ENCODE peak calls at places on chromosomes 6 and 20, in nine cellular contexts. W, P, G, B, T, C, O, K and D are unnamed samples. For H3K27me3, the result is how much of the 10 kb centered on the place peaks cover.

GRCh38 chr6:110949679-110950285 is 8.7 kb upstream of the GTF3C6 start:
- DNase-seq in T (no peak), G (no peak), P (peak), O (no peak), C (peak), B (no peak), K (no peak), W (no peak), D (no peak)

GRCh38 chr20:49344975-49345374 is 67.1 kb upstream of the ZNFX1 start:
- DNase-seq in T (no peak), G (peak), B (peak), K (no peak), P (no peak), C (peak), W (no peak), O (no peak), D (peak)

GRCh38 chr20:62235001-62235776 is 3.1 kb upstream of the OSBPL2 start:
- DNase-seq in W (peak), T (no peak), K (no peak), G (no peak), P (no peak), B (peak), O (no peak), C (peak), D (no peak)

GRCh38 chr6:111027219-111027618 is 45.4 kb downstream of the RPF2 start:
- DNase-seq in O (no peak), P (no peak), C (no peak), W (no peak), K (no peak), G (no peak), B (no peak), T (no peak), D (no peak)

GRCh38 chr6:39876826-39877225 is 57.4 kb downstream of the MOCS1 start:
- DNase-seq in K (no peak), B (no peak), P (no peak), G (no peak), C (no peak), W (no peak), O (no peak), T (no peak), D (no peak)

GRCh38 chr20:18731940-18732339 is 81.6 kb upstream of the SCP2D1 start:
- DNase-seq in O (no peak), T (no peak), B (no peak), G (no peak), P (no peak), W (no peak), K (no peak), C (no peak), D (no peak)

GRCh38 chr6:132893772-132894490 is 79.6 kb downstream of the RPS12 start:
- DNase-seq in B (no peak), C (peak), G (no peak), T (no peak), O (no peak), K (no peak), P (no peak), W (no peak), D (no peak)

GRCh38 chr6:139153876-139154275 is 19.0 kb downstream of the HECA start:
- DNase-seq in B (no peak), C (no peak), O (no peak), G (no peak), P (no peak), T (no peak), K (no peak), W (no peak), D (no peak)

GRCh38 chr6:110180228-110181008 is at the start of gene CDC40:
- DNase-seq in P (no peak), K (peak), G (peak), B (peak), W (peak), C (peak), T (no peak), O (no peak), D (peak)

GRCh38 chr20:16066571-16066970 is 506.7 kb downstream of the KIF16B start:
- DNase-seq in W (no peak), K (no peak), G (no peak), O (no peak), B (no peak), T (no peak), C (no peak), P (no peak), D (no peak)

GRCh38 chr20:43982886-43983285 is 68.2 kb downstream of the TOX2 start:
- DNase-seq in K (no peak), W (no peak), O (no peak), G (peak), P (no peak), B (no peak), C (no peak), T (no peak), D (no peak)

GRCh38 chr6:37784585-37784967 is 35.0 kb upstream of the ZFAND3 start:
- DNase-seq in W (no peak), P (no peak), T (no peak), G (no peak), C (peak), B (no peak), O (no peak), K (no peak), D (no peak)

GRCh38 chr20:57332105-57333089 is 2.8 kb downstream of the SPO11 start:
- DNase-seq in C (no peak), W (no peak), B (no peak), G (no peak), K (no peak), P (no peak), O (no peak), T (no peak), D (no peak)

GRCh38 chr6:912871-913663 is 220.1 kb upstream of the EXOC2 start:
- DNase-seq in C (no peak), G (no peak), K (no peak), T (no peak), W (peak), B (peak), O (peak), P (peak), D (no peak)

GRCh38 chr6:110039996-110040383 is 61.9 kb downstream of the GPR6 start:
- DNase-seq in W (peak), C (no peak), T (peak), G (no peak), B (no peak), P (peak), K (no peak), O (no peak), D (no peak)

GRCh38 chr6:36441307-36441894 is 1.3 kb downstream of the PXT1 start:
- DNase-seq in C (peak), O (peak), T (peak), W (peak), G (peak), B (peak), K (peak), P (peak), D (peak)

GRCh38 chr20:19713851-19714716 is 44.0 kb upstream of the RIN2 start:
- DNase-seq in G (no peak), T (no peak), P (no peak), K (no peak), B (no peak), O (no peak), C (no peak), W (no peak), D (no peak)

GRCh38 chr6:53257001-53257400 is 91.7 kb downstream of the ELOVL5 start:
- DNase-seq in P (no peak), C (no peak), O (no peak), T (no peak), B (no peak), G (no peak), W (no peak), K (no peak), D (no peak)

GRCh38 chr20:21801193-21801592 is 95.7 kb downstream of the PAX1 start:
- DNase-seq in B (no peak), P (no peak), G (no peak), T (no peak), C (no peak), W (no peak), O (no peak), K (no peak), D (no peak)

GRCh38 chr6:81614292-81614691 is 138.2 kb downstream of the TENT5A start:
- DNase-seq in P (no peak), B (no peak), W (peak), G (no peak), C (no peak), K (no peak), T (no peak), O (no peak), D (no peak)

GRCh38 chr6:437042-437402 is 45.5 kb downstream of the IRF4 start:
- DNase-seq in T (no peak), P (no peak), G (no peak), C (peak), O (no peak), W (no peak), B (no peak), K (no peak), D (no peak)

GRCh38 chr6:88179692-88180091 is 13.5 kb upstream of the CNR1 start:
- DNase-seq in G (no peak), W (no peak), C (no peak), B (no peak), O (no peak), T (no peak), K (no peak), P (no peak), D (no peak)

GRCh38 chr6:34688956-34689355 is 7.6 kb downstream of the ILRUN start:
- DNase-seq in K (no peak), T (no peak), C (no peak), G (no peak), O (no peak), B (no peak), P (no peak), W (no peak), D (no peak)

GRCh38 chr6:33730611-33731010 is 16.1 kb downstream of the IP6K3 start:
- DNase-seq in W (no peak), P (no peak), C (no peak), B (no peak), K (no peak), G (no peak), O (no peak), T (no peak), D (no peak)

GRCh38 chr6:139262519-139263300 is 29.1 kb downstream of the TXLNB start:
- DNase-seq in K (no peak), C (no peak), T (no peak), B (no peak), O (no peak), G (no peak), W (no peak), P (no peak), D (no peak)

GRCh38 chr6:52909531-52909930 is at the start of gene GSTA3:
- DNase-seq in O (no peak), K (no peak), P (no peak), C (no peak), W (no peak), B (no peak), G (no peak), T (no peak), D (no peak)

GRCh38 chr6:22448311-22448711 is 121.1 kb upstream of the HDGFL1 start:
- DNase-seq in B (no peak), C (no peak), K (no peak), G (no peak), T (peak), W (no peak), P (no peak), O (no peak), D (no peak)

GRCh38 chr6:134714679-134715078 is 235.2 kb downstream of the ALDH8A1 start:
- DNase-seq in W (no peak), C (no peak), B (no peak), K (no peak), O (no peak), P (no peak), G (no peak), T (no peak), D (no peak)

GRCh38 chr6:127191716-127192115 is 73.2 kb downstream of the RSPO3 start:
- DNase-seq in G (no peak), B (no peak), K (no peak), O (no peak), T (no peak), C (no peak), P (no peak), W (no peak), D (no peak)

GRCh38 chr6:132961122-132961521 is 146.8 kb downstream of the RPS12 start:
- DNase-seq in B (no peak), T (peak), C (no peak), W (no peak), G (no peak), O (no peak), P (no peak), K (no peak), D (no peak)

DNA sequence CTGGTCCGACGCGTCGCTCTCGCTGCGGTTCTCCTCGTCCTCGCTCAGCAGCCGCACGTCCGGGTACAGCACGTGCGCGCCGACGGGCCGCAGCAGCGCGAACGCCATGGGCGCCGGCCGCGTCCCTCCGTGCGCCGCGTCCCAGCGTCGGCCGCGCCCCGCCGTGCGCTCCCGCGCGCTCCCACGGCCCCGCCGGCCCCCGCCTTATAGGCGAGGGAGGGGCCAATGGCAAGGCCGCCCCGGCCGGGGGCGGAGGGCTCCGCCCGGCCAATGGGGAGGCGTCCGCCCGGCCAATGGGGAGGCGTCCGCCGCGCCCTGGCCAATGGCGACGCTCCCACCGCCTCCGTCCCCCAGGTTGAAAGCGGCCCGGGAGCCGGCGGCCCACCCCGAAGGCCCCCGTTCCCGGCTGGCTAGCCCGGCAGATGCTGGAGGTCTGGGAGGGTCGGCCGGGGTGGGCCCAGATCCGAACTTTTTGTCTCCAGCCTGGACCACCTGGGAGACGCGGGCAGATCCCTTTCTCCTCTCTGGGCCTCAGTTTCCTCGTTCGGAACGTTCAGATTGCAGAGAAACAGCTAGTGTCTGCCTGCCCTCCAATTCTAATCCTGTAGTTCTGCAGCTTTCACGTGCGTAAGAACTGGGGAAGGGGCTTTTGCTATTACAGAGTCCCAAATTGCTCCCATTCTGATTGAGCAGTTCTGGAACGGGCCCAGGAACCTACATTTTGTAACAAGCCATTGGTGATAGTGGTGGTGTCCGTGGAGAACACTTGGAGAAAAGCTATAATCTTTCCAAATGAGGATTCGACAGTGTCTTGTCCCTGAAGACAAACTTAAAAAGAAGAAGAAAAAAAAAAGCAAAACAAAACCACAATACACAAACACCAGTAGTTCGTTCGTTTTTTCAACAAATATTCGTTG is at the start of gene TCF15:
- DNase-seq in K (no peak), W (no peak), C (peak), B (no peak), T (no peak), G (no peak), O (no peak), P (no peak), D (no peak)
- H3K27me3 ChIP-seq in K (under half), W (under half), C (under half), B (under half), T (under half), G (half or more), O (under half), P (under half), D (half or more)

DNA sequence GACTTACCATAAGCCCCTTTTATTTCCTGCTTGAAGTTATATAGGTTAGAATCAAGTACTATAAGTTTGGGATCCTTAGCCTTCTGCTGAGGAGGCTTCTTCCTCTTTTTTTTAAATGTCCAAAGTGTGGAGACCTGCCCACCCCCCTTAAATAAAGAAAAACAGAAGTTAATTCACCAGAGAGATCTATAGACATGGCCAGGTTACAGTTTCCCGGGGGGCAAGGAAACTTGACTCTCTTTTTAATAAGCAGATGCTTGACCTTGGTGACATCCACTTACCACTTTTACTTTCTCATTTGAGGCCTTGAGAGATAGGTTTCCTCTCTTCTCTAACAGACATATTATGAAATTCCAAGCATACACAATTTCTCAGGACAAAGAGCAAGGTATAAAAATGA is 88.3 kb downstream of the BMP2 start:
- DNase-seq in C (no peak), B (no peak), K (no peak), T (no peak), G (no peak), P (no peak), O (no peak), W (no peak), D (no peak)
- TF ChIP-seq POLR2AphosphoS5 in C (no peak), B (no peak), K (no peak), T (no peak), G (no peak), P (no peak), O (no peak), W (no peak), D (no peak)

GRCh38 chr20:37676440-37676839 is 17.4 kb upstream of the CTNNBL1 start:
- DNase-seq in C (no peak), B (no peak), P (no peak), T (no peak), W (no peak), O (no peak), G (no peak), K (no peak), D (no peak)

GRCh38 chr20:37669773-37670236 is 24.0 kb upstream of the CTNNBL1 start:
- DNase-seq in O (no peak), T (no peak), B (no peak), P (no peak), G (no peak), K (no peak), C (no peak), W (no peak), D (no peak)

GRCh38 chr20:37670426-37670825 is 23.4 kb upstream of the CTNNBL1 start:
- DNase-seq in P (no peak), C (peak), T (no peak), W (no peak), K (no peak), B (no peak), G (peak), O (no peak), D (peak)

GRCh38 chr20:37672143-37672542 is 21.7 kb upstream of the CTNNBL1 start:
- DNase-seq in T (no peak), C (no peak), O (no peak), G (no peak), B (no peak), K (no peak), W (no peak), P (no peak), D (no peak)

DNA sequence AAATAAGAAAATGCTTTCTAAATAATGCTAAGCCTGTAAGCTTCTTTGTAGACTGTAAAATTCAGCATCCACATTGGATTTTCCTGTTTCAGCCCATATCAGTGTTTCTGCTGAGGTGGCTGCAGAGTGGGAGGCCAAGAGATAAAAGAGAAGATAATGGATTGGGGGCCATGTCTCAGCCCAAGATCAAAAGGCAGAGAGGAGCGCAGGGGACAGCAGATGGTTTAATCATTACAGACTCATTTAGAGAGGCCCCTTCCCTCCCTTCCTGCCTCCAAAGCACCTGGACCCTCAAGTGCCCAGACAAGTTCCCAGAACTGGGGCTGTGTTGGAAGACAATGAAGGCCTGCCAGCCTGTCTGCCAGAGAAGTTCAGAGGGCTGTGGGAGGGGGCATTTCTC is 20.4 kb upstream of the CTNNBL1 start:
- DNase-seq in C (no peak), T (no peak), K (no peak), P (no peak), O (no peak), B (no peak), W (no peak), G (no peak), D (no peak)
- H3K27me3 ChIP-seq in C (under half), T (under half), K (under half), P (under half), O (under half), B (under half), W (under half), G (under half), D (under half)

DNA sequence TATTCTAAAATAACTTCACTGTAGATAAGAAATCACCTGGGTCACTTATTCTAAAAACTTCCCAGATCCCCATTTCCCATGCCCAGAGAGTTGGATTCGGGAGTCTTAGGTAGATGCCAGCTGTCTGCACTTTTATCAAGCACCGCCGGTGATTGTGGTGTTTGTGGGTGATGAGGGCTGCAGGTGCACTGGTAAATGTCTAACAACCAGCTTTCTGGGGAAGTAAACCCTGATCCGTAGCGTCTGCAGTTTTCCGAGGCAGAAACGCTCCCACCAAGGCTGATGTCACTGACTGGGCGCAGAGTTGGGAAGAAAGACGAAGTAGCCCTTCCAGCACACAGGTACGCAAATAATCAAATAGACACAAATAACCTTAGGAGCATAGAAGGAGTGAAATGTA is 152.2 kb upstream of the KCNG1 start:
- DNase-seq in K (no peak), G (no peak), T (no peak), P (no peak), C (no peak), B (no peak), O (no peak), W (no peak), D (no peak)
- TF ChIP-seq POLR2AphosphoS5 in K (no peak), G (no peak), T (no peak), P (no peak), C (no peak), B (no peak), O (no peak), W (no peak), D (no peak)

DNA sequence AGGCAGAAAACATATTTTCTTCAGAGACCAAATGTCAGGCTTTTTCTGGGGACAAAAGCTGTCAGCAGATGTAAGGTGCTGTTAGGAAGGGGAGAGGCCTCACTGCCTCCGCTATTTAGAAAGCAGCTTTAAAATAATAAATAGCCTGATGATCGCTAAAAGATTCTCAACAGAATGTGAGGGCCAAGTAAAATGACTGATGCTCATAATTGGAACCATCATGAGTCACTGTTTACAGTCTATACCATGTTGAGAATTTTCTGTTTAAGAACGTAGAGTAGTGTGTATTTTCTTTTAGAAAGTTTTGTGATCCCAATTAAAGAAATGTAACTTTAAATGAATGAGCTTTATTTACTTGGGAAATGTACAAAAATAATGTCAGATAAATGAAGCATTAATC is 220.0 kb downstream of the CLIC5 start:
- DNase-seq in T (no peak), W (no peak), B (no peak), K (no peak), C (no peak), P (no peak), G (no peak), O (no peak), D (no peak)
- H3K27me3 ChIP-seq in T (under half), W (under half), B (under half), K (under half), C (under half), P (under half), G (under half), O (under half), D (under half)

GRCh38 chr6:114334237-114334636 is 8.6 kb downstream of the HS3ST5 start:
- DNase-seq in P (no peak), G (no peak), W (no peak), B (no peak), K (no peak), T (no peak), C (no peak), O (no peak), D (no peak)
- TF ChIP-seq POLR2AphosphoS5 in P (no peak), G (no peak), W (no peak), B (no peak), K (no peak), T (no peak), C (no peak), O (no peak), D (no peak)